ENCODE peak calls at places on chromosomes 7 and 10, in five cellular contexts. J, U, V, T and M are unnamed samples.

GRCh38 chr7:2175514-2175913 is 57.2 kb downstream of the MAD1L1 start:
- DNase-seq in J (no peak), T (no peak), V (no peak), U (no peak), M (peak; percentile 92)

GRCh38 chr10:87750001-87750651 is 67.9 kb downstream of the ATAD1 start:
- DNase-seq in T (no peak), J (no peak), U (no peak), V (no peak), M (no peak)

GRCh38 chr7:108442039-108442568 is 14.1 kb downstream of the NRCAM start:
- DNase-seq in J (no peak), V (peak; percentile 14), U (no peak), T (no peak), M (peak; percentile 74)

GRCh38 chr10:32746869-32747268 is 211.2 kb downstream of the ITGB1 start:
- DNase-seq in J (no peak), V (no peak), U (no peak), T (no peak), M (no peak)

GRCh38 chr7:42262907-42263466 is 26.0 kb upstream of the GLI3 start:
- DNase-seq in V (no peak), J (peak; percentile 70), T (no peak), U (no peak), M (peak; percentile 59)

GRCh38 chr7:36096460-36097095 is 56.5 kb upstream of the EEPD1 start:
- DNase-seq in T (no peak), U (no peak), J (no peak), V (no peak), M (no peak)

GRCh38 chr7:40437498-40437897 is 302.7 kb downstream of the SUGCT start:
- DNase-seq in V (no peak), U (no peak), J (no peak), T (no peak), M (no peak)

GRCh38 chr10:26269754-26270153 is 53.2 kb downstream of the GAD2 start:
- DNase-seq in V (no peak), U (no peak), T (peak; percentile 7), J (no peak), M (peak; percentile 19)

GRCh38 chr10:77163670-77164348 is 473.8 kb downstream of the KCNMA1 start:
- DNase-seq in J (peak; percentile 71), U (no peak), T (no peak), V (no peak), M (peak; percentile 92)

GRCh38 chr7:19117870-19118608 is 603 bp upstream of the TWIST1 start:
- DNase-seq in T (no peak), J (no peak), U (no peak), V (no peak), M (no peak)

GRCh38 chr7:28989596-28989980 is 31.5 kb upstream of the TRIL start:
- DNase-seq in J (no peak), V (no peak), U (no peak), T (no peak), M (no peak)

GRCh38 chr7:32762894-32763293 is 128.7 kb downstream of the KBTBD2 start:
- DNase-seq in U (no peak), V (no peak), J (no peak), T (no peak), M (no peak)

GRCh38 chr10:100637785-100638184 is 102.0 kb downstream of the HIF1AN start:
- DNase-seq in V (no peak), J (no peak), T (no peak), U (no peak), M (no peak)

GRCh38 chr10:83994351-83994750 is 145.0 kb upstream of the GHITM start:
- DNase-seq in U (no peak), T (no peak), J (no peak), V (no peak), M (no peak)

GRCh38 chr7:15326044-15326644 is 235.7 kb downstream of the AGMO start:
- DNase-seq in J (no peak), T (no peak), U (no peak), V (no peak), M (peak; percentile 10)

GRCh38 chr7:50531928-50532327 is 33.3 kb downstream of the DDC start:
- DNase-seq in V (no peak), T (no peak), J (no peak), U (no peak), M (no peak)

GRCh38 chr7:36283711-36284130 is 105.9 kb upstream of the ANLN start:
- DNase-seq in U (no peak), T (peak; percentile 34), J (no peak), V (no peak), M (no peak)

GRCh38 chr10:46523119-46523880 is 33.2 kb downstream of the GPRIN2 start:
- DNase-seq in T (no peak), J (peak; percentile 1), U (peak; percentile 4), V (no peak), M (peak; percentile 94)

GRCh38 chr7:158078161-158078910 is 509.3 kb downstream of the PTPRN2 start:
- DNase-seq in U (no peak), V (no peak), J (no peak), T (no peak), M (no peak)

GRCh38 chr10:110845756-110846620 is 25.7 kb upstream of the PDCD4 start:
- DNase-seq in U (no peak), V (no peak), T (no peak), J (no peak), M (no peak)

GRCh38 chr7:150966002-150966401 is 12.1 kb downstream of the KCNH2 start:
- DNase-seq in T (no peak), J (no peak), V (no peak), U (no peak), M (no peak)

GRCh38 chr10:43227911-43228782 is 38.7 kb downstream of the RASGEF1A start:
- DNase-seq in T (no peak), J (peak; percentile 0), U (peak; percentile 3), V (no peak), M (no peak)

GRCh38 chr10:12689893-12690292 is 311.6 kb downstream of the CCDC3 start:
- DNase-seq in J (no peak), V (no peak), T (no peak), U (no peak), M (no peak)

GRCh38 chr7:100053201-100053600 is 3.6 kb downstream of the ZSCAN21 start:
- DNase-seq in T (peak; percentile 26), U (no peak), V (no peak), J (no peak), M (peak; percentile 78)

GRCh38 chr7:135245826-135246825 is 12.5 kb downstream of the STRA8 start:
- DNase-seq in T (no peak), V (no peak), J (no peak), U (no peak), M (no peak)

GRCh38 chr7:22943997-22944396 is 69.9 kb downstream of the HYCC1 start:
- DNase-seq in V (no peak), J (no peak), T (no peak), U (no peak), M (no peak)

GRCh38 chr10:52653510-52653909 is 119.1 kb downstream of the MBL2 start:
- DNase-seq in V (no peak), U (no peak), T (no peak), J (no peak), M (no peak)

GRCh38 chr10:129341131-129341530 is 125.9 kb upstream of the MGMT start:
- DNase-seq in V (no peak), U (no peak), J (no peak), T (no peak), M (no peak)

GRCh38 chr7:139231513-139232376 is 708 bp downstream of the UBN2 start:
- DNase-seq in V (peak; percentile 9), T (peak; percentile 41), J (no peak), U (no peak), M (peak; percentile 11)

GRCh38 chr10:3763035-3763456 is 22.0 kb downstream of the KLF6 start:
- DNase-seq in U (no peak), V (no peak), J (no peak), T (no peak), M (peak; percentile 92)

GRCh38 chr10:16436758-16437539 is at the start of gene PTER:
- DNase-seq in T (peak; percentile 80), J (peak; percentile 87), U (peak; percentile 96), V (peak; percentile 98), M (peak; percentile 91)

GRCh38 chr7:114050571-114050970 is 131.8 kb upstream of the PPP1R3A start:
- DNase-seq in V (no peak), U (no peak), T (no peak), J (no peak), M (no peak)

GRCh38 chr10:92844746-92845145 is 3.6 kb upstream of the EXOC6 start:
- DNase-seq in V (no peak), J (no peak), T (no peak), U (no peak), M (no peak)

GRCh38 chr10:97083228-97083860 is 102.4 kb downstream of the SLIT1 start:
- DNase-seq in V (no peak), J (no peak), T (no peak), U (no peak), M (no peak)

GRCh38 chr10:53572799-53573198 is 800.2 kb upstream of the MBL2 start:
- DNase-seq in J (no peak), V (no peak), T (no peak), U (no peak), M (no peak)

GRCh38 chr10:31456463-31456862 is 137.4 kb downstream of the ZEB1 start:
- DNase-seq in V (no peak), U (no peak), T (no peak), J (no peak), M (no peak)